ENCODE peak calls at places on chromosomes 2 and 18, in five cellular contexts. O, D, L, P and R are unnamed samples.

GRCh38 chr2:199932312-199932855 is 21.3 kb downstream of the C2orf69 start:
- DNase-seq in L (no peak), D (no peak), P (no peak), O (peak; percentile 43), R (no peak)

GRCh38 chr2:129767346-129767745 is 212.1 kb upstream of the RAB6C start:
- DNase-seq in D (no peak), O (no peak), P (no peak), L (no peak), R (no peak)

GRCh38 chr2:96887419-96888081 is 17.7 kb upstream of the SEMA4C start:
- DNase-seq in D (no peak), L (no peak), P (no peak), O (no peak), R (no peak)

GRCh38 chr18:9697121-9697520 is 11.0 kb upstream of the RAB31 start:
- DNase-seq in D (peak; percentile 10), O (no peak), L (no peak), P (no peak), R (no peak)

GRCh38 chr18:11114653-11115052 is 34.7 kb downstream of the PIEZO2 start:
- DNase-seq in D (no peak), P (no peak), L (no peak), O (peak; percentile 62), R (peak; percentile 34)

GRCh38 chr2:102357975-102358374 is 2.4 kb downstream of the IL18R1 start:
- DNase-seq in O (no peak), D (no peak), L (peak; percentile 43), P (no peak), R (no peak)

GRCh38 chr2:157837851-157838441 is 38.2 kb downstream of the ACVR1 start:
- DNase-seq in D (no peak), O (peak; percentile 62), L (no peak), P (no peak), R (peak; percentile 52)

GRCh38 chr2:85199692-85200091 is 66.5 kb downstream of the TCF7L1 start:
- DNase-seq in P (no peak), D (no peak), O (no peak), L (no peak), R (peak; percentile 74)

GRCh38 chr2:239904496-239904895 is 120.6 kb downstream of the NDUFA10 start:
- DNase-seq in O (no peak), D (no peak), P (no peak), L (no peak), R (no peak)

GRCh38 chr2:27320958-27321543 is 1.8 kb downstream of the MPV17 start:
- DNase-seq in D (no peak), P (no peak), L (no peak), O (peak; percentile 99), R (peak; percentile 99)
- TF ChIP-seq CTCF in D (peak; percentile 38), P (peak; percentile 51), L (no peak), O (peak; percentile 75), R (peak; percentile 78)

GRCh38 chr2:120554625-120555032 is 181.0 kb upstream of the GLI2 start:
- DNase-seq in O (no peak), P (no peak), D (no peak), L (no peak), R (no peak)

GRCh38 chr2:120550893-120551446 is 184.7 kb upstream of the GLI2 start:
- DNase-seq in P (no peak), L (no peak), O (no peak), D (no peak), R (no peak)

GRCh38 chr2:120552079-120552478 is 183.6 kb upstream of the GLI2 start:
- DNase-seq in L (no peak), D (no peak), P (no peak), O (no peak), R (no peak)

GRCh38 chr2:120551540-120551939 is 184.1 kb upstream of the GLI2 start:
- DNase-seq in D (no peak), L (no peak), O (peak; percentile 44), P (no peak), R (peak; percentile 24)

GRCh38 chr2:120552800-120553471 is 182.7 kb upstream of the GLI2 start:
- DNase-seq in O (peak; percentile 72), P (peak; percentile 76), D (peak; percentile 81), L (no peak), R (peak; percentile 92)
- TF ChIP-seq CTCF in O (peak; percentile 74), P (peak; percentile 56), D (peak; percentile 83), L (peak; percentile 55), R (peak; percentile 80)

GRCh38 chr2:2698182-2699116 is 367.4 kb upstream of the MYT1L start:
- DNase-seq in D (no peak), O (peak; percentile 1), P (peak; percentile 41), L (no peak), R (no peak)
- TF ChIP-seq CTCF in D (peak; percentile 67), O (no peak), P (peak; percentile 69), L (peak; percentile 32), R (no peak)

GRCh38 chr2:122955761-122956160 is 1069.3 kb upstream of the CNTNAP5 start:
- DNase-seq in L (no peak), D (no peak), P (no peak), O (no peak), R (peak; percentile 50)

DNA sequence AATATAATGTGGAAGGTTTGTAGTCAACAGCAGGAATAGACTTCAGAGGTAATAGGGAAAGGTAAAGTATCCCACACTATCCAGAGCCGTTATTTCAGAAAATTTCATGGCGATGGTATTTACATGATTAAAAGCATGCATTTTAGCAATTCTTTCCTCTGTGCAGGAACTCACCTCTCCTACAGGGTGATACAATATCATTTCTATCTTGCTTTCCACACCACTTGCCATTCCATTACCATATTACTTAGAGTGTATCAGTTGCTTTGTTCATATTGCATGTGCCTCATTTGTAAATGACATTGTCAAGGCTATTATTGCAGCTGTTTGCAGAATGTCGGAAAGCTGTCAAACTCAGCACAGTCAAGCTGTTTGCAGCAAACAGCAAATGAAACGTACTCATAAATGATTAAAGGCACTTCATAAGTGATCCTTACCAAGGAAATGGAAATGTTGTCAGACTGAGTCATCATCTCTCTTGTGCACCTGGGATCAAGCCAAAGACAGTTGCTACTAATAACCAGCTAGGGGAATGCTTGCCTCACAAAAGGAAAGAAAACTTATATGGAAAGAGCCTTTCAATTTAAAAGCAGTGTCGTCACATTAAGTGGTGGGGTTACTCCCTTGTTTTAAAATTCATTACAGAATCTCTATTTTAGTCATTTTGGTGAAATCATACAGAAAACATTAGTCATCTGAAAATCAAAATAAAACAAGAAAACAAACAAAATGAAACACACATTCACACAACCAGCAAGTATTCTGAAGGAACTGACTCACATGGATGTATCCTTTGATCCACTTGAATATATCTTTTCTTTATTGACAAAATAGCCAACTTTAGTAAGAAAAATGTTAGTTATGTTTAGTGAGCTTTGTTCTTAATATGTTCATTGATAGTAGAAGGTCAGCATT is 1064.1 kb upstream of the CNTNAP5 start:
- DNase-seq in D (no peak), O (peak; percentile 65), P (no peak), L (peak; percentile 8), R (peak; percentile 94)
- TF ChIP-seq CTCF in D (no peak), O (peak; percentile 28), P (no peak), L (no peak), R (peak; percentile 39)

GRCh38 chr2:135825855-135826190 is 11.2 kb downstream of the LCT start:
- DNase-seq in O (no peak), P (peak; percentile 8), D (no peak), L (no peak), R (no peak)
- TF ChIP-seq CTCF in O (no peak), P (no peak), D (no peak), L (no peak), R (no peak)

GRCh38 chr2:202033317-202034248 is at the start of gene FZD7:
- DNase-seq in O (peak; percentile 92), P (peak; percentile 94), L (peak; percentile 87), D (peak; percentile 94), R (peak; percentile 89)
- TF ChIP-seq CTCF in O (peak; percentile 41), P (no peak), L (peak; percentile 34), D (peak; percentile 40), R (peak; percentile 16)

DNA sequence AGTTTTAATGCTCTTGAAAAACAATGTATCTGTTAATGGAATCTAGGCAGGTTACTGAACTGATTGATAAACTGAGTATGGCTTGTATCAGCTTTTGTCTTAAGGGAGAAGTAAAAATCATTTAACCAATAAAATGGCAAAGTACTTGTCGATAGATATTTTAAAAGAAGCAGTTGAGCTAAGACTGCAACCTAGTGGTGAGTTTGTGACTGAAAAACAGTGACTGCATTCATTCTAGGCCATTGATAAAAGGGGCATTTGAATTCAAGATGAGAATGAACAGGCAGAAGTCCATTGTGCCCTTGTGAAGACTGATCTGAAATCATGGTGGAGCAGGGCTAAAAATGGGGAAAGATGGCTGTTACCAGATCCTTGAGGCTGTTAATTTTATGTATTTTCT is 59.4 kb upstream of the MSTN start:
- DNase-seq in O (peak; percentile 70), D (no peak), P (no peak), L (peak; percentile 27), R (peak; percentile 40)
- TF ChIP-seq CTCF in O (peak; percentile 69), D (peak; percentile 67), P (peak; percentile 36), L (peak; percentile 38), R (peak; percentile 54)

DNA sequence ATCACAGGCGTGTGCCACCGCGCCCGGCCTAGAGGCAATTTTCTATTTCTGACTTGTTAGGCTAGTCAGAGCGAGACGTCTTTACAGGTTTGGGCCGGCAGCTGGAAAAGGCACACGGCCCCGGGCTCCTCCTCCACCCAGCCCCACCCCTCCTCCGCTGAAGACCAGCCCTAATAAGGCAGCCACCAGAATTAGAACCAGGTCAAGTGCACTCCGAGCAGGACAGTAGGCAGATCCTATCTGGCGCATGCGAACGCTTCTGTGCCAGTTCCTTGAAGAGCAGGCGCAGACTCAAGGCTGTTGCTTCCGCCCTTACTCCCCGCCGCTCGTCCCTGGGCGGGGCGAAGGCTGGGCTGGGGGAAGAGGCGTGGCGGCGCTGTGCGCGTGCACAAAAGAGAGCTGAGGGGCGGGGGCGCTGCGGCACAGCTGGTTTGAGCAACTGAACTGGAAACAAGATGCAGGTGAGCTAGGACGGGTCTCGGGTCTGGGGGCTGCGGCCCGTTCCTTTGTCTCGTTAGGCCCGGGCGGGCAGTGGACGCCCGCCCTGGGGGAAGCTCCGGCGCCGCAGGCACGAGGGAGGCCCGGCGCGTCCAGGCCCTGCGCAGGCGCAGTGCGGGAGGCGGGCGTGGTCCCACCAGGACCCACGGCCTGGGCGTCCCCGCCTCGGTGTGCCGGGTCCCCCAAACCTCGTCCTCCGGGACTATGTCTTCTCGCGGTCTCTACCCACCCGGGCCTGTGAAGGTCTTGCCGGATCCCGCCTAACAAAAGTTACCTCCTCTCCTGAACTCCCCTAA is at the start of gene PDCL3:
- DNase-seq in O (peak; percentile 100), P (peak; percentile 95), D (peak; percentile 93), L (peak; percentile 98), R (peak; percentile 99)
- TF ChIP-seq CTCF in O (peak; percentile 27), P (no peak), D (no peak), L (peak; percentile 12), R (no peak)

GRCh38 chr2:65070172-65070830 is 14.1 kb downstream of the CEP68 start:
- DNase-seq in O (peak; percentile 48), L (no peak), P (no peak), D (no peak), R (peak; percentile 53)
- TF ChIP-seq CTCF in O (peak; percentile 45), L (no peak), P (no peak), D (no peak), R (peak; percentile 41)